ENCODE peak calls at places on chromosome 6, in five cellular contexts. Y is stimulated activated naive CD4-positive, alpha-beta T cell treated with Interleukin-2 at 50 U/mL for 16 hours; E is activated CD8-positive, alpha-beta T cell treated with anti-CD3 and anti-CD28 coated beads for 36 hours; W is left cardiac atrium; K is brain microvascular endothelial cell. X is an unnamed sample.

GRCh38 chr6:19771753-19772336 is 65.3 kb upstream of the ID4 start:
- DNase-seq in Y (no peak), E (no peak), W (no peak), K (peak; percentile 43), X (no peak)

GRCh38 chr6:38239719-38240451 is 399.8 kb downstream of the BTBD9 start:
- DNase-seq in Y (no peak), E (no peak), W (no peak), K (no peak), X (no peak)

GRCh38 chr6:36499918-36500317 is 47.4 kb downstream of the STK38 start:
- DNase-seq in Y (no peak), E (no peak), W (no peak), K (no peak), X (no peak)

GRCh38 chr6:144055121-144055931 is 40.0 kb downstream of the SF3B5 start:
- DNase-seq in Y (peak; percentile 45), E (peak; percentile 86), W (no peak), K (no peak), X (no peak)

GRCh38 chr6:159117031-159117430 is 52.2 kb upstream of the FNDC1 start:
- DNase-seq in Y (no peak), E (no peak), W (no peak), K (peak; percentile 3), X (no peak)

GRCh38 chr6:28506807-28507475 is 8.7 kb downstream of the GPX6 start:
- DNase-seq in Y (no peak), E (no peak), W (no peak), K (no peak), X (no peak)

GRCh38 chr6:44086931-44087574 is 40.2 kb downstream of the MRPL14 start:
- DNase-seq in Y (no peak), E (no peak), W (peak; percentile 54), K (no peak), X (no peak)

GRCh38 chr6:56432194-56432593 is 184.8 kb upstream of the COL21A1 start:
- DNase-seq in Y (no peak), E (no peak), W (no peak), K (no peak), X (no peak)